ENCODE peak calls at places on chromosomes 13 and 19, in four cellular contexts. O, A, F and C are unnamed samples.

GRCh38 chr13:46636451-46636850 is 83.5 kb downstream of the LRCH1 start:
- DNase-seq in O (no peak), A (no peak), F (no peak), C (no peak)

GRCh38 chr19:14775855-14776254 is 2.5 kb downstream of the ADGRE2 start:
- DNase-seq in F (no peak), A (no peak), O (no peak), C (peak)

GRCh38 chr13:99439850-99440604 is 61.2 kb upstream of the TM9SF2 start:
- DNase-seq in O (no peak), A (no peak), F (no peak), C (no peak)

GRCh38 chr13:93368296-93368695 is 141.7 kb downstream of the GPC6 start:
- DNase-seq in O (no peak), F (no peak), A (no peak), C (no peak)

GRCh38 chr13:51396352-51396751 is 56.5 kb downstream of the INTS6 start:
- DNase-seq in A (no peak), F (no peak), O (peak), C (no peak)

GRCh38 chr19:40266111-40266510 is 19.0 kb downstream of the AKT2 start:
- DNase-seq in F (no peak), A (no peak), O (no peak), C (no peak)

GRCh38 chr19:7852851-7853759 is 21.1 kb downstream of the PRR36 start:
- DNase-seq in A (peak), F (no peak), O (peak), C (peak)

GRCh38 chr13:48715977-48716376 is 62.2 kb downstream of the CYSLTR2 start:
- DNase-seq in O (no peak), A (peak), F (no peak), C (no peak)

GRCh38 chr19:19206938-19207337 is 3.7 kb upstream of the NR2C2AP start:
- DNase-seq in A (no peak), F (no peak), O (no peak), C (no peak)

GRCh38 chr13:65472336-65472735 is 1757.8 kb downstream of the PCDH9 start:
- DNase-seq in A (no peak), O (no peak), F (no peak), C (no peak)

GRCh38 chr19:16882146-16882545 is 6.7 kb upstream of the F2RL3 start:
- DNase-seq in O (no peak), F (no peak), A (no peak), C (no peak)

GRCh38 chr13:27789153-27789494 is 3.2 kb upstream of the GSX1 start:
- DNase-seq in O (no peak), F (no peak), A (no peak), C (no peak)

GRCh38 chr13:93169980-93170379 is 56.6 kb upstream of the GPC6 start:
- DNase-seq in O (peak), F (no peak), A (peak), C (no peak)

GRCh38 chr19:8194528-8195275 is 14.5 kb upstream of the CERS4 start:
- DNase-seq in O (no peak), F (no peak), A (no peak), C (no peak)

GRCh38 chr13:74062933-74063332 is 71.3 kb downstream of the KLF12 start:
- DNase-seq in F (no peak), O (peak), A (no peak), C (no peak)

GRCh38 chr19:4009990-4010807 is 2.7 kb downstream of the PIAS4 start:
- DNase-seq in A (no peak), F (no peak), O (peak), C (no peak)

GRCh38 chr19:39970424-39970673 is 616 bp upstream of the PSMC4 start:
- DNase-seq in F (no peak), O (no peak), A (no peak), C (no peak)

DNA sequence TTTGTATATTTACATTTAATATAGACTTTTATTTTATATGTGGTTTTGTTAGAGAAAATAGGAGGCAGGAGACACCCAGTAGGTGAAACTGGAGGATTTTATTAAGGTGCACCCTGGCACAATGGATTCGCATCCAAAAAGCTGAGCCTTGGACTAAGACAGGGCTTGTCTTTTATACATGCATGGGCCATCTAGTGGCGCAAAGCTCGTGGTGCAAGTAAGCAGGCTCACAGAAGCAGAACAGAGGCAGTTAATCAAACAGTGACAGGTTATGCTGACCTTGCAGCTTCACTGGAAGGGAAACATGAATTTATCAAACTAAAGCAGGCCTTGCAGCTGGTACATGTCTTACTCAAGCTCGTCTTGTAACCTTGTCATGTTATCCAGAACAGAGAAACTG is 58.8 kb upstream of the ZNF681 start:
- DNase-seq in A (peak), O (peak), F (no peak), C (peak)
- H3K56ac ChIP-seq in A (no peak), O (no peak), F (no peak), C (no peak)

DNA sequence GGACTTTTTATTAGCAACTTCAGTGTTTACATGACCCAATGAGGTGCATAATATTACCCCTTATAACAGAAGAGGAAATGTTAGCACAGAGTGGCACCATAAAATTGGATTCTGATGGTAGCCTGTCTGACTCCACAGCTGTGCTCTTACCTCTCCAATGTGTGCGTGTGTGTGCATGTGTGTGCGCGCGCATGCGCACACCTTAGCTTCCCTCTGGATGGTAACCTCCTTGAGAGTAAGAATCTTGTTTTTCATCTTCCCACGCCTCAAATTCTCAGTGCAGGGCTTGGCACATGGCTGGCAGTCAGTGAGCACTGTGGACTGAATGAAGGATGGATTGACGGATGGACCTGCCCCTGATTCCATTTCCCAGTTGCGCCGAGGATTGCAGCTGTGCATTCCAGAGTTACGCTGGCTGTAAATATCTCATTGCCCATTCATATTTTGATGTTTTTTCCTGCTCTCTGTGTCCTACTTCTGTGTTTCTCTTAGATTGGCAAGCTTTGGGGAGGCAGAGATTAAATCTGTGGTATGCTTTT is 99.2 kb upstream of the WASF3 start:
- DNase-seq in F (no peak), A (no peak), O (no peak), C (no peak)
- H3K4ac ChIP-seq in F (no peak), A (no peak), O (no peak), C (no peak)

GRCh38 chr19:467554-467953 is 6.7 kb upstream of the SHC2 start:
- DNase-seq in O (no peak), A (no peak), F (no peak), C (no peak)

GRCh38 chr19:469833-470232 is 9.0 kb upstream of the SHC2 start:
- DNase-seq in A (no peak), O (no peak), F (no peak), C (no peak)

GRCh38 chr19:470701-471100 is 9.9 kb upstream of the SHC2 start:
- DNase-seq in A (no peak), F (no peak), O (no peak), C (no peak)

GRCh38 chr19:465056-465816 is 4.4 kb upstream of the SHC2 start:
- DNase-seq in F (no peak), O (no peak), A (no peak), C (no peak)

GRCh38 chr19:468587-469256 is 7.9 kb upstream of the SHC2 start:
- DNase-seq in F (no peak), O (no peak), A (no peak), C (no peak)
- H3K56ac ChIP-seq in F (no peak), O (no peak), A (no peak), C (no peak)

DNA sequence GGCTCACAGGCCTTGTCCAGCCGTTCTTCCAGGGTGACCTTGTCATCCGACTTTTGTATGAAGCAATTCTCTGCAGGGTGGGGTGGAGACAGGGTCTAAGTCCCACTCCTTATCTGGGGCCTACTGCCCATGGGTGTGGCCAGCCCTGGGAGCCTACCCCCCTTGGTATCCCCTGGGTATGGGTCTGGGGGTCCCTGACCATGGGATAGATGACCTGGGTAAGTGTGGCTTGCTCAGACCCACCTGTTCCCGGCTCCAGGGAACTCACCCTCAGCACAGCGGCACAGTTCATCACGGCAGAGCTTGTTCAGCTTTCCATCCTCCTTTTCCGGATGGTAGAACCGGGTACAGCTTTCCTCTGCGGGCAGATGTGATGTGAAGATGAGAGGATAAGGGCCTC is 9.2 kb upstream of the TNFSF14 start:
- DNase-seq in O (no peak), F (no peak), A (no peak), C (no peak)
- H3K4ac ChIP-seq in O (no peak), F (no peak), A (no peak), C (no peak)

DNA sequence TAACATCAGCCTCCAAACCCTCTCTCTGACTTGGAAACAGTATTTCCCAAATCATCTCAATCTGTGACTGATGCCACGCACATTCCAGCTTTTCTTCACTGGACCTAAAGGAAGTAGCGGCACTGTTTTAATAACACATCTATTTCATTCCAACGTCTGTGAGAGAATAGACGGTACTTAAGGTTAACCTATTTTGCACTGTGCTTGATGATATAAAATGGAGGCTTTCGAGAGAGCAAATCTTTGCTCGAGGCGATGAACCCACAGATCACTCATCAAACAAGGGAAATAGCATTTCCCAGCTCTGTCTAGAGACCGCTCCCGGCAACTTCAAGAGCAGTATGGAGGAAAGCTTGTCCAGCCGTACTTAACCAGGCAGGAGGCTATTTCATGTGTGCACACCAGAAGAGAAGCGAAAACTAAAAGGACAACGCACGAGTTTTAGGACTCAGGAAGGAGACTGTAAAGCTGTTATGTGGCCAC is 2.9 kb downstream of the UBL3 start:
- DNase-seq in O (peak), A (peak), F (no peak), C (no peak)
- H3K56ac ChIP-seq in O (peak), A (peak), F (no peak), C (no peak)

GRCh38 chr13:67048084-67048792 is 181.9 kb downstream of the PCDH9 start:
- DNase-seq in A (no peak), F (no peak), O (peak), C (no peak)

GRCh38 chr13:67049744-67050143 is 180.4 kb downstream of the PCDH9 start:
- DNase-seq in O (no peak), A (no peak), F (no peak), C (no peak)

GRCh38 chr13:67045357-67045756 is 184.8 kb downstream of the PCDH9 start:
- DNase-seq in A (no peak), O (no peak), F (no peak), C (no peak)

GRCh38 chr13:67052550-67053237 is 177.4 kb downstream of the PCDH9 start:
- DNase-seq in F (no peak), A (peak), O (no peak), C (no peak)

DNA sequence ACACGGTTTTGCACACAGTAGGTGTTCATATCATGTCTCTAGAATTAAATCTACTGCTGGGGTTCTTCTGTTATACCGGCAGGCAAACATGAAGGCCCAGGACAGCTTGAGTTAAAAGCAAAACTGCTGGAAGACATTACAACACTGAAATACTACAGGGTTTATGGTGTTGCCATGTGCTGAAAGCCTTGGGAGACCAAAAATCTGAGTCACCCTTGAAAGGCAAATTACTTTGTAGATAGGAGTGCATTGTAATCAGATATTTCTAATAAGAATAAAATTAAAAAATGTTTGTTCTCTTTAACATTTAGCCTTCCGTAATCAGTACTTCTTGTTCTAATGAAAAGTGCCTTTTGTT is 181.4 kb downstream of the PCDH9 start:
- DNase-seq in O (peak), F (no peak), A (peak), C (no peak)
- H3K4ac ChIP-seq in O (peak), F (no peak), A (no peak), C (no peak)

GRCh38 chr19:35731353-35731752 is 10.9 kb downstream of the IGFLR1 start:
- DNase-seq in O (no peak), A (no peak), F (no peak), C (no peak)

GRCh38 chr19:35731779-35732405 is 10.4 kb downstream of the IGFLR1 start:
- DNase-seq in A (no peak), O (no peak), F (no peak), C (no peak)

GRCh38 chr19:35729021-35729420 is 11.2 kb downstream of the KMT2B start:
- DNase-seq in F (no peak), O (no peak), A (no peak), C (no peak)

GRCh38 chr19:35729763-35730162 is 12.0 kb downstream of the KMT2B start:
- DNase-seq in O (no peak), F (no peak), A (no peak), C (no peak)

DNA sequence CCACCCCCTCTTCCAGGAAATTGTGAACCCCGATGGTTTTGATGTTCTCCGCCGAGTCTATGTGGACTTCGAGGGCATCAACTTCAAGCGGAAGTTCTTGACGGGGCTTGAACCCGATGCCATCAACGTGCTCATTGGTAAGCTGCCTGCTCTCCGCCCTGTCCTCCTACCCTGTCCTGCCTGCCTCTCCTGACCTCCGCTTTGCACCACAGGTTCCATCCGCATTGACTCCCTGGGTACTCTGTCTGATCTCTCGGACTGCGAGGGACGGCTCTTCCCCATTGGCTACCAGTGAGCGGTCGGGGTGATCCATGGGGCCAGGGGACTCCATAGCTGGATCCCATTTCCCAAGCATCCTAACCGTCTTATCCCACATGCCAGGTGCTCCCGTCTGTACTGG is 11.9 kb downstream of the IGFLR1 start:
- DNase-seq in O (no peak), A (no peak), F (no peak), C (no peak)
- H3K56ac ChIP-seq in O (no peak), A (no peak), F (no peak), C (no peak)